ENCODE peak calls at places on chromosomes 4 and X, in five cellular contexts. One of them, this sample, is unnamed.

GRCh38 chrX:15529165-15529564 is 28.6 kb downstream of the BMX start:
- DNase-seq in effector CD4-positive, alpha-beta T cell: no peak
- DNase-seq in GM18507: no peak
- DNase-seq in AG09309: no peak
- DNase-seq in stimulated activated CD8-positive, alpha-beta memory T cell treated with anti-CD3 and anti-CD28 coated beads, Interleukin-4, amount 100 ng/mL, for 4 hours: no peak
- DNase-seq in this sample: no peak

GRCh38 chr4:152211936-152212675 is 323.8 kb downstream of the FBXW7 start:
- DNase-seq in effector CD4-positive, alpha-beta T cell: no peak
- DNase-seq in GM18507: no peak
- DNase-seq in AG09309: no peak
- DNase-seq in stimulated activated CD8-positive, alpha-beta memory T cell treated with anti-CD3 and anti-CD28 coated beads, Interleukin-4, amount 100 ng/mL, for 4 hours: no peak
- DNase-seq in this sample: no peak

GRCh38 chr4:67292045-67292444 is 253.3 kb downstream of the CENPC start:
- DNase-seq in effector CD4-positive, alpha-beta T cell: no peak
- DNase-seq in GM18507: no peak
- DNase-seq in AG09309: no peak
- DNase-seq in stimulated activated CD8-positive, alpha-beta memory T cell treated with anti-CD3 and anti-CD28 coated beads, Interleukin-4, amount 100 ng/mL, for 4 hours: no peak
- DNase-seq in this sample: no peak

GRCh38 chr4:38162240-38162784 is 202.1 kb downstream of the PTTG2 start:
- DNase-seq in effector CD4-positive, alpha-beta T cell: no peak
- DNase-seq in GM18507: no peak
- DNase-seq in AG09309: no peak
- DNase-seq in stimulated activated CD8-positive, alpha-beta memory T cell treated with anti-CD3 and anti-CD28 coated beads, Interleukin-4, amount 100 ng/mL, for 4 hours: no peak
- DNase-seq in this sample: no peak

GRCh38 chr4:189304755-189305154 is 635.9 kb upstream of the FRG1 start:
- DNase-seq in effector CD4-positive, alpha-beta T cell: no peak
- DNase-seq in GM18507: no peak
- DNase-seq in AG09309: no peak
- DNase-seq in stimulated activated CD8-positive, alpha-beta memory T cell treated with anti-CD3 and anti-CD28 coated beads, Interleukin-4, amount 100 ng/mL, for 4 hours: no peak
- DNase-seq in this sample: no peak

GRCh38 chr4:100981447-100982204 is 365.7 kb downstream of the PPP3CA start:
- DNase-seq in effector CD4-positive, alpha-beta T cell: no peak
- DNase-seq in GM18507: no peak
- DNase-seq in AG09309: peak
- DNase-seq in stimulated activated CD8-positive, alpha-beta memory T cell treated with anti-CD3 and anti-CD28 coated beads, Interleukin-4, amount 100 ng/mL, for 4 hours: no peak
- DNase-seq in this sample: no peak

GRCh38 chr4:182207806-182208483 is 35.3 kb upstream of the TENM3 start:
- DNase-seq in effector CD4-positive, alpha-beta T cell: no peak
- DNase-seq in GM18507: no peak
- DNase-seq in AG09309: peak
- DNase-seq in stimulated activated CD8-positive, alpha-beta memory T cell treated with anti-CD3 and anti-CD28 coated beads, Interleukin-4, amount 100 ng/mL, for 4 hours: no peak
- DNase-seq in this sample: no peak

GRCh38 chr4:106875340-106875739 is 160.8 kb downstream of the DKK2 start:
- DNase-seq in effector CD4-positive, alpha-beta T cell: no peak
- DNase-seq in GM18507: no peak
- DNase-seq in AG09309: no peak
- DNase-seq in stimulated activated CD8-positive, alpha-beta memory T cell treated with anti-CD3 and anti-CD28 coated beads, Interleukin-4, amount 100 ng/mL, for 4 hours: no peak
- DNase-seq in this sample: no peak

GRCh38 chr4:88143504-88143903 is 14.9 kb downstream of the ABCG2 start:
- DNase-seq in effector CD4-positive, alpha-beta T cell: no peak
- DNase-seq in GM18507: no peak
- DNase-seq in AG09309: peak
- DNase-seq in stimulated activated CD8-positive, alpha-beta memory T cell treated with anti-CD3 and anti-CD28 coated beads, Interleukin-4, amount 100 ng/mL, for 4 hours: no peak
- DNase-seq in this sample: no peak

GRCh38 chrX:11667286-11667685 is 1.6 kb upstream of the ARHGAP6 start:
- DNase-seq in effector CD4-positive, alpha-beta T cell: no peak
- DNase-seq in GM18507: no peak
- DNase-seq in AG09309: no peak
- DNase-seq in stimulated activated CD8-positive, alpha-beta memory T cell treated with anti-CD3 and anti-CD28 coated beads, Interleukin-4, amount 100 ng/mL, for 4 hours: no peak
- DNase-seq in this sample: no peak

GRCh38 chr4:2415881-2416563 is 2.4 kb downstream of the ZFYVE28 start:
- DNase-seq in effector CD4-positive, alpha-beta T cell: no peak
- DNase-seq in GM18507: no peak
- DNase-seq in AG09309: no peak
- DNase-seq in stimulated activated CD8-positive, alpha-beta memory T cell treated with anti-CD3 and anti-CD28 coated beads, Interleukin-4, amount 100 ng/mL, for 4 hours: no peak
- DNase-seq in this sample: no peak

GRCh38 chrX:20620301-20620700 is 353.6 kb upstream of the RPS6KA3 start:
- DNase-seq in effector CD4-positive, alpha-beta T cell: no peak
- DNase-seq in GM18507: no peak
- DNase-seq in AG09309: no peak
- DNase-seq in stimulated activated CD8-positive, alpha-beta memory T cell treated with anti-CD3 and anti-CD28 coated beads, Interleukin-4, amount 100 ng/mL, for 4 hours: no peak
- DNase-seq in this sample: no peak

GRCh38 chrX:79161655-79162054 is 17.2 kb downstream of the GPR174 start:
- DNase-seq in effector CD4-positive, alpha-beta T cell: peak
- DNase-seq in GM18507: no peak
- DNase-seq in AG09309: no peak
- DNase-seq in stimulated activated CD8-positive, alpha-beta memory T cell treated with anti-CD3 and anti-CD28 coated beads, Interleukin-4, amount 100 ng/mL, for 4 hours: peak
- DNase-seq in this sample: no peak

GRCh38 chr4:98399915-98400314 is 138.7 kb downstream of the RAP1GDS1 start:
- DNase-seq in effector CD4-positive, alpha-beta T cell: no peak
- DNase-seq in GM18507: no peak
- DNase-seq in AG09309: no peak
- DNase-seq in stimulated activated CD8-positive, alpha-beta memory T cell treated with anti-CD3 and anti-CD28 coated beads, Interleukin-4, amount 100 ng/mL, for 4 hours: no peak
- DNase-seq in this sample: no peak

GRCh38 chrX:3252744-3253143 is 93.7 kb downstream of the MXRA5 start:
- DNase-seq in effector CD4-positive, alpha-beta T cell: no peak
- DNase-seq in GM18507: no peak
- DNase-seq in AG09309: no peak
- DNase-seq in stimulated activated CD8-positive, alpha-beta memory T cell treated with anti-CD3 and anti-CD28 coated beads, Interleukin-4, amount 100 ng/mL, for 4 hours: no peak
- DNase-seq in this sample: no peak

GRCh38 chrX:116345953-116346352 is 90.5 kb upstream of the SLC6A14 start:
- DNase-seq in effector CD4-positive, alpha-beta T cell: no peak
- DNase-seq in GM18507: no peak
- DNase-seq in AG09309: no peak
- DNase-seq in stimulated activated CD8-positive, alpha-beta memory T cell treated with anti-CD3 and anti-CD28 coated beads, Interleukin-4, amount 100 ng/mL, for 4 hours: no peak
- DNase-seq in this sample: no peak

GRCh38 chr4:52096048-52096447 is 44.9 kb downstream of the SPATA18 start:
- DNase-seq in effector CD4-positive, alpha-beta T cell: no peak
- DNase-seq in GM18507: no peak
- DNase-seq in AG09309: no peak
- DNase-seq in stimulated activated CD8-positive, alpha-beta memory T cell treated with anti-CD3 and anti-CD28 coated beads, Interleukin-4, amount 100 ng/mL, for 4 hours: no peak
- DNase-seq in this sample: no peak

GRCh38 chr4:183229397-183229796 is 90.7 kb downstream of the CLDN22 start:
- DNase-seq in effector CD4-positive, alpha-beta T cell: no peak
- DNase-seq in GM18507: no peak
- DNase-seq in AG09309: no peak
- DNase-seq in stimulated activated CD8-positive, alpha-beta memory T cell treated with anti-CD3 and anti-CD28 coated beads, Interleukin-4, amount 100 ng/mL, for 4 hours: no peak
- DNase-seq in this sample: no peak

GRCh38 chrX:17496407-17496806 is 121.4 kb downstream of the NHS start:
- DNase-seq in effector CD4-positive, alpha-beta T cell: no peak
- DNase-seq in GM18507: no peak
- DNase-seq in AG09309: no peak
- DNase-seq in stimulated activated CD8-positive, alpha-beta memory T cell treated with anti-CD3 and anti-CD28 coated beads, Interleukin-4, amount 100 ng/mL, for 4 hours: no peak
- DNase-seq in this sample: no peak

GRCh38 chr4:88938138-88938537 is 118.8 kb downstream of the FAM13A start:
- DNase-seq in effector CD4-positive, alpha-beta T cell: no peak
- DNase-seq in GM18507: no peak
- DNase-seq in AG09309: peak
- DNase-seq in stimulated activated CD8-positive, alpha-beta memory T cell treated with anti-CD3 and anti-CD28 coated beads, Interleukin-4, amount 100 ng/mL, for 4 hours: no peak
- DNase-seq in this sample: no peak

GRCh38 chrX:127708155-127708554 is 344.0 kb downstream of the ACTRT1 start:
- DNase-seq in effector CD4-positive, alpha-beta T cell: no peak
- DNase-seq in GM18507: no peak
- DNase-seq in AG09309: no peak
- DNase-seq in stimulated activated CD8-positive, alpha-beta memory T cell treated with anti-CD3 and anti-CD28 coated beads, Interleukin-4, amount 100 ng/mL, for 4 hours: no peak
- DNase-seq in this sample: no peak

GRCh38 chrX:148609766-148610698 is 109.6 kb downstream of the AFF2 start:
- DNase-seq in effector CD4-positive, alpha-beta T cell: no peak
- DNase-seq in GM18507: no peak
- DNase-seq in AG09309: no peak
- DNase-seq in stimulated activated CD8-positive, alpha-beta memory T cell treated with anti-CD3 and anti-CD28 coated beads, Interleukin-4, amount 100 ng/mL, for 4 hours: no peak
- DNase-seq in this sample: no peak

GRCh38 chrX:110188701-110189558 is 129.0 kb downstream of the AMMECR1 start:
- DNase-seq in effector CD4-positive, alpha-beta T cell: no peak
- DNase-seq in GM18507: no peak
- DNase-seq in AG09309: no peak
- DNase-seq in stimulated activated CD8-positive, alpha-beta memory T cell treated with anti-CD3 and anti-CD28 coated beads, Interleukin-4, amount 100 ng/mL, for 4 hours: no peak
- DNase-seq in this sample: no peak

GRCh38 chrX:103073442-103073841 is 9.5 kb upstream of the BEX1 start:
- DNase-seq in effector CD4-positive, alpha-beta T cell: no peak
- DNase-seq in GM18507: no peak
- DNase-seq in AG09309: no peak
- DNase-seq in stimulated activated CD8-positive, alpha-beta memory T cell treated with anti-CD3 and anti-CD28 coated beads, Interleukin-4, amount 100 ng/mL, for 4 hours: no peak
- DNase-seq in this sample: no peak

This sample was measured in GM19239.